ENCODE peak calls at places on chromosomes 12 and 14, in eight cellular contexts. Z is hepatocyte, F is A549, X is H9, J is Peyer's patch, L is astrocyte of the cerebellum, I is IMR-90, Y is AG04450. E is an unnamed sample.

GRCh38 chr12:104462931-104463339 is 6.2 kb downstream of the CHST11 start:
- DNase-seq in Z (no peak), F (no peak), X (no peak), J (peak), L (no peak), I (no peak), Y (no peak), E (no peak)

GRCh38 chr14:48970995-48971394 is 615.2 kb downstream of the RPS29 start:
- DNase-seq in Z (no peak), F (no peak), X (no peak), J (no peak), L (no peak), I (peak), Y (no peak), E (no peak)

GRCh38 chr12:3604750-3605638 is 114.0 kb downstream of the PRMT8 start:
- DNase-seq in Z (no peak), F (no peak), X (peak), J (no peak), L (no peak), I (no peak), Y (no peak), E (no peak)

GRCh38 chr12:63154560-63154959 is 3.6 kb upstream of the AVPR1A start:
- DNase-seq in Z (no peak), F (no peak), X (no peak), J (no peak), L (no peak), I (no peak), Y (no peak), E (no peak)

GRCh38 chr12:72030272-72030671 is 91.6 kb downstream of the TPH2 start:
- DNase-seq in Z (no peak), F (no peak), X (no peak), J (no peak), L (no peak), I (no peak), Y (no peak), E (no peak)

GRCh38 chr12:94768398-94769039 is 118.2 kb upstream of the TMCC3 start:
- DNase-seq in Z (no peak), F (no peak), X (no peak), J (no peak), L (no peak), I (no peak), Y (no peak), E (no peak)

GRCh38 chr14:29317423-29317822 is 550.8 kb downstream of the FOXG1 start:
- DNase-seq in Z (no peak), F (no peak), X (no peak), J (no peak), L (no peak), I (no peak), Y (no peak), E (no peak)

GRCh38 chr12:92675092-92675865 is 27.5 kb upstream of the PLEKHG7 start:
- DNase-seq in Z (no peak), F (no peak), X (no peak), J (no peak), L (no peak), I (peak), Y (no peak), E (no peak)

GRCh38 chr12:1912580-1913376 is 5.7 kb downstream of the CACNA2D4 start:
- DNase-seq in Z (peak), F (no peak), X (peak), J (no peak), L (no peak), I (no peak), Y (no peak), E (no peak)

GRCh38 chr12:25792031-25792430 is 166.5 kb upstream of the RASSF8 start:
- DNase-seq in Z (no peak), F (no peak), X (no peak), J (no peak), L (no peak), I (no peak), Y (no peak), E (no peak)

GRCh38 chr12:96036765-96037455 is 1.5 kb upstream of the LTA4H start:
- DNase-seq in Z (no peak), F (no peak), X (no peak), J (no peak), L (no peak), I (peak), Y (no peak), E (no peak)

GRCh38 chr12:124599074-124599999 is 31.9 kb upstream of the NCOR2 start:
- DNase-seq in Z (no peak), F (no peak), X (no peak), J (no peak), L (peak), I (peak), Y (no peak), E (no peak)

GRCh38 chr12:34400986-34401658 is 378.8 kb downstream of the ALG10 start:
- DNase-seq in Z (peak), F (no peak), X (peak), J (peak), L (no peak), I (no peak), Y (no peak), E (no peak)

GRCh38 chr14:80271389-80271788 is 60.1 kb upstream of the DIO2 start:
- DNase-seq in Z (no peak), F (no peak), X (no peak), J (no peak), L (no peak), I (peak), Y (no peak), E (no peak)

GRCh38 chr12:80598004-80598606 is 109.3 kb upstream of the MYF6 start:
- DNase-seq in Z (peak), F (peak), X (no peak), J (no peak), L (peak), I (peak), Y (peak), E (peak)
- TF ChIP-seq CTCF in Z (peak), F (peak), X (peak), J (no peak), L (peak), I (peak), Y (peak), E (peak)

GRCh38 chr12:49091056-49091835 is 3.4 kb downstream of the DHH start:
- DNase-seq in Z (no peak), F (no peak), X (peak), J (no peak), L (no peak), I (no peak), Y (no peak), E (no peak)

GRCh38 chr12:49091836-49092085 is 2.8 kb downstream of the DHH start:
- DNase-seq in Z (no peak), F (no peak), X (no peak), J (no peak), L (no peak), I (peak), Y (no peak), E (no peak)

GRCh38 chr12:49088190-49088931 is 6.2 kb downstream of the DHH start:
- DNase-seq in Z (peak), F (peak), X (peak), J (peak), L (peak), I (peak), Y (peak), E (peak)

GRCh38 chr12:49088932-49089330 is 5.7 kb downstream of the DHH start:
- DNase-seq in Z (no peak), F (no peak), X (no peak), J (no peak), L (no peak), I (no peak), Y (no peak), E (no peak)

DNA sequence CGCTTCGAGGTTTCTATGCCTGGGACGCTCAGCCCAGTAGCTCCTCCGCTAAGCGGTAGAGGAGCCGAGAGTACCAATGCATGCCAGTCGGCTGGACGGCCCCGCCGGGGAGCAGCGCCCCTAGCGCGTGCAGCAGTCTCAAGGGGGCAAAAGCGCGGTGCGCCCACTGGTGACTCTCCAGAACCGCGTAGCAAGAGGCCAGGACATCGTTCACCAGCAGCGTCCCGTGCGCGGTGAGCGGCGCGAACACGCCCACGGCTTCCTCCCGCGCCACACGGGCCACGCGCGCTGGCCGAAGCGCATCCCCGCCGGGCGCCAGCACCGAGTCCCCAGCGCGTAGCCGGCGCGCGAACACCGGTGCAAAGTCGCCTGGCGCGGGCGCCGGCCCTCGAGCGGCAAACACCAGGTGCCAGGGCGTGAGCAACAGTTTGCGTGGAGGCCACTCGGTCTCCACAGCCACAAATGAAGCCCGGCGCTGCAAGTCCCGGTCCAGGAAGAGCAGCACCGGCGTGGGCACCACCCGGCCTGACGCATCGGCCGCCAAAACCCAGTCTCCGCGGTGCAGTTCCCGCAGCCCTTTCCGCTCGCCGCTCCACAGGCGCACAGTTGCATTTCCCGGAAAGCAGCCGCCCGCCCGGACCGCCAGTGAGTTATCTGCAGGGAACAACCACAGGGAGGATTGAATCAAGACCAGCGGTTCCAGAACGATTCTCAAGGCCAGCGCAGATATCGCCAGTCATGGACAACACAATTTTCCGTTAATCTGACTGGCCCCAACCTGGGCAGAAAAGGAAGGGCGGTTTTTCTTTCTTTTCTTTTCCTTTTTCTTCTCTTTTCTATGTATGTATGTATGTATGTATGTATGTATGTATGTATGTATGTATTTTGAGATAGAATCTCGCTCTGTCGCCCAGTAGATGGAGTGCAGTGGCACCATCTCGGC is 4.5 kb downstream of the DHH start:
- DNase-seq in Z (peak), F (peak), X (peak), J (peak), L (no peak), I (peak), Y (no peak), E (no peak)
- TF ChIP-seq CTCF in Z (peak), F (peak), X (peak), J (no peak), L (peak), I (peak), Y (peak), E (peak)

DNA sequence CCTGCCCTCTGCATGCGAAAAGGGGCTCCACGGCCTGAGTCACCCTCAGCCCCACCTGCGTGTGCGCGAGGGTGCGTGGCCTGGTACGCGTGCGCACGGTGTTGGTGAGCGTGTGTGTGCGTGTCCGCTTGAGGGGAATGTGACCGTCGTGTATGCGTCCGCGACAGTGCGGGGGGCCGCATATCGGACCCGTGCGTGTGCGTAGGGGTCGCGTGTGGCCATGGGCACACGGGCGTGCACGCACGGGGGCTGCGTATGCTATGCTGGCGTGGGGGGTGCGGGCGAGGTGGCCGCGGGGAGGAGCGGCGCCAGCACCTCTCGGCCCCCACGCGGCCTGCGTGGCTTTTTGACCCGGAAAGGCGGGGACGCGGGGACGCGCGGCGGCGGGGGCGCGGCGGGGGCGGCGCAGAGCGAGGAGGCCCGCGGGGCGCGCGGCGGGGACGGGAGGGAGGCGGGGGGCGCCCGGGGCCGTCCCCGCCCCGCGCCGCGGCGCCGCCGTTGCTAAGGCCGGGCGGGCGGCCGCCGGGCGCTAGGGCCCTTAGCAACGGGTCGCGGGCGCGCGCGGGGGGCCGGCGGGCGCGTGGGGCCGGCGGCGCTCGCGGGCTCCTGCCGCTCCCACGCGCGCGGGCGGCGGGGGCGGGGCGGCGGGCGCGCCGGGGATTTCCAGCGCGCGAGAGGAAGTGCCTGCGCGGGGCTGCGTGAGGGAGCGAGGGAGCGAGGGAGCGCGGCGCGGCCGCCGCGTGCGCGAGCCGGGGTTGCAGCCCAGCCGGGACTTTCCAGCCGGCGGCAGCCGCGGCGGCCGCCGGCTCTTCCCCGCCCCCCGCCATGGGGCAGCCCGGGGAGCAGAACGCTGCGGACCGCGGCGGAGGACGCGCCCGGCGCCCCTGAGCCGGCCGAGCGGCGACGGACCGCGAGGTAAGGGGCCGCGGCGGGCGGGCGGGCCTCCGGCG is at the start of gene TRAF3:
- DNase-seq in Z (peak), F (peak), X (peak), J (peak), L (peak), I (peak), Y (no peak), E (no peak)
- TF ChIP-seq CTCF in Z (no peak), F (no peak), X (no peak), J (no peak), L (no peak), I (no peak), Y (no peak), E (no peak)

GRCh38 chr12:121013715-121014114 is 2.6 kb downstream of the C12orf43 start:
- DNase-seq in Z (no peak), F (peak), X (no peak), J (no peak), L (no peak), I (no peak), Y (no peak), E (no peak)
- TF ChIP-seq CTCF in Z (no peak), F (peak), X (peak), J (no peak), L (no peak), I (no peak), Y (no peak), E (no peak)